ENCODE peak calls at places on chromosome 16, in eight cellular contexts. One of them, this sample, is unnamed.

GRCh38 chr16:55760665-55761035 is 72.2 kb downstream of the CES1 start:
- DNase-seq in mesothelial cell of epicardium: no peak
- DNase-seq in heart right ventricle: no peak
- DNase-seq in colonic mucosa: no peak
- DNase-seq in kidney: peak
- DNase-seq in psoas muscle: no peak
- DNase-seq in AG09319: no peak
- DNase-seq in thoracic aorta: no peak
- DNase-seq in this sample: no peak

GRCh38 chr16:89409161-89409711 is 81.1 kb downstream of the ANKRD11 start:
- DNase-seq in mesothelial cell of epicardium: no peak
- DNase-seq in heart right ventricle: no peak
- DNase-seq in colonic mucosa: no peak
- DNase-seq in kidney: peak
- DNase-seq in psoas muscle: no peak
- DNase-seq in AG09319: no peak
- DNase-seq in thoracic aorta: no peak
- DNase-seq in this sample: no peak

GRCh38 chr16:1820096-1820972 is 6.3 kb downstream of the HAGH start:
- DNase-seq in mesothelial cell of epicardium: no peak
- DNase-seq in heart right ventricle: no peak
- DNase-seq in colonic mucosa: no peak
- DNase-seq in kidney: no peak
- DNase-seq in psoas muscle: no peak
- DNase-seq in AG09319: no peak
- DNase-seq in thoracic aorta: no peak
- DNase-seq in this sample: no peak

GRCh38 chr16:21590791-21591190 is 8.6 kb upstream of the METTL9 start:
- DNase-seq in mesothelial cell of epicardium: no peak
- DNase-seq in heart right ventricle: no peak
- DNase-seq in colonic mucosa: no peak
- DNase-seq in kidney: no peak
- DNase-seq in psoas muscle: no peak
- DNase-seq in AG09319: no peak
- DNase-seq in thoracic aorta: no peak
- DNase-seq in this sample: no peak

GRCh38 chr16:31386157-31386984 is 6.8 kb upstream of the ITGAD start:
- DNase-seq in mesothelial cell of epicardium: no peak
- DNase-seq in heart right ventricle: no peak
- DNase-seq in colonic mucosa: no peak
- DNase-seq in kidney: no peak
- DNase-seq in psoas muscle: no peak
- DNase-seq in AG09319: no peak
- DNase-seq in thoracic aorta: no peak
- DNase-seq in this sample: no peak

GRCh38 chr16:56408379-56409098 is 16.8 kb downstream of the AMFR start:
- DNase-seq in mesothelial cell of epicardium: no peak
- DNase-seq in heart right ventricle: no peak
- DNase-seq in colonic mucosa: peak
- DNase-seq in kidney: no peak
- DNase-seq in psoas muscle: no peak
- DNase-seq in AG09319: no peak
- DNase-seq in thoracic aorta: no peak
- DNase-seq in this sample: no peak

GRCh38 chr16:79170565-79171242 is 429.8 kb downstream of the MAF start:
- DNase-seq in mesothelial cell of epicardium: no peak
- DNase-seq in heart right ventricle: no peak
- DNase-seq in colonic mucosa: no peak
- DNase-seq in kidney: no peak
- DNase-seq in psoas muscle: peak
- DNase-seq in AG09319: no peak
- DNase-seq in thoracic aorta: peak
- DNase-seq in this sample: no peak

GRCh38 chr16:22189473-22190168 is 16.5 kb upstream of the EEF2K start:
- DNase-seq in mesothelial cell of epicardium: no peak
- DNase-seq in heart right ventricle: peak
- DNase-seq in colonic mucosa: peak
- DNase-seq in kidney: peak
- DNase-seq in psoas muscle: peak
- DNase-seq in AG09319: no peak
- DNase-seq in thoracic aorta: no peak
- DNase-seq in this sample: peak

GRCh38 chr16:85535352-85536072 is 77.6 kb upstream of the GSE1 start:
- DNase-seq in mesothelial cell of epicardium: no peak
- DNase-seq in heart right ventricle: no peak
- DNase-seq in colonic mucosa: peak
- DNase-seq in kidney: peak
- DNase-seq in psoas muscle: no peak
- DNase-seq in AG09319: no peak
- DNase-seq in thoracic aorta: no peak
- DNase-seq in this sample: no peak

GRCh38 chr16:48146710-48147109 is 9.1 kb downstream of the ABCC12 start:
- DNase-seq in mesothelial cell of epicardium: no peak
- DNase-seq in heart right ventricle: no peak
- DNase-seq in colonic mucosa: no peak
- DNase-seq in kidney: no peak
- DNase-seq in psoas muscle: no peak
- DNase-seq in AG09319: no peak
- DNase-seq in thoracic aorta: no peak
- DNase-seq in this sample: no peak

GRCh38 chr16:38941-39892 is 14.2 kb downstream of the POLR3K start:
- DNase-seq in mesothelial cell of epicardium: no peak
- DNase-seq in heart right ventricle: no peak
- DNase-seq in colonic mucosa: peak
- DNase-seq in kidney: peak
- DNase-seq in psoas muscle: no peak
- DNase-seq in AG09319: no peak
- DNase-seq in thoracic aorta: no peak
- DNase-seq in this sample: peak

GRCh38 chr16:77722315-77723107 is at the start of gene NUDT7:
- DNase-seq in mesothelial cell of epicardium: peak
- DNase-seq in heart right ventricle: peak
- DNase-seq in colonic mucosa: peak
- DNase-seq in kidney: peak
- DNase-seq in psoas muscle: peak
- DNase-seq in AG09319: peak
- DNase-seq in thoracic aorta: peak
- DNase-seq in this sample: peak

GRCh38 chr16:349211-349610 is 3.3 kb downstream of the AXIN1 start:
- DNase-seq in mesothelial cell of epicardium: no peak
- DNase-seq in heart right ventricle: no peak
- DNase-seq in colonic mucosa: no peak
- DNase-seq in kidney: no peak
- DNase-seq in psoas muscle: no peak
- DNase-seq in AG09319: no peak
- DNase-seq in thoracic aorta: no peak
- DNase-seq in this sample: no peak

GRCh38 chr16:24541534-24541933 is 2.2 kb downstream of the RBBP6 start:
- DNase-seq in mesothelial cell of epicardium: no peak
- DNase-seq in heart right ventricle: no peak
- DNase-seq in colonic mucosa: no peak
- DNase-seq in kidney: no peak
- DNase-seq in psoas muscle: no peak
- DNase-seq in AG09319: no peak
- DNase-seq in thoracic aorta: no peak
- DNase-seq in this sample: no peak

GRCh38 chr16:9357829-9358228 is 266.4 kb downstream of the HAPSTR1 start:
- DNase-seq in mesothelial cell of epicardium: no peak
- DNase-seq in heart right ventricle: no peak
- DNase-seq in colonic mucosa: no peak
- DNase-seq in kidney: no peak
- DNase-seq in psoas muscle: no peak
- DNase-seq in AG09319: no peak
- DNase-seq in thoracic aorta: no peak
- DNase-seq in this sample: no peak

GRCh38 chr16:3112881-3113574 is 642 bp downstream of the ZNF205 start:
- DNase-seq in mesothelial cell of epicardium: no peak
- DNase-seq in heart right ventricle: no peak
- DNase-seq in colonic mucosa: no peak
- DNase-seq in kidney: peak
- DNase-seq in psoas muscle: no peak
- DNase-seq in AG09319: no peak
- DNase-seq in thoracic aorta: no peak
- DNase-seq in this sample: no peak

GRCh38 chr16:53773150-53773846 is 69.3 kb downstream of the FTO start:
- DNase-seq in mesothelial cell of epicardium: no peak
- DNase-seq in heart right ventricle: no peak
- DNase-seq in colonic mucosa: peak
- DNase-seq in kidney: no peak
- DNase-seq in psoas muscle: no peak
- DNase-seq in AG09319: no peak
- DNase-seq in thoracic aorta: no peak
- DNase-seq in this sample: peak

GRCh38 chr16:55737318-55737717 is 81.5 kb downstream of the SLC6A2 start:
- DNase-seq in mesothelial cell of epicardium: no peak
- DNase-seq in heart right ventricle: no peak
- DNase-seq in colonic mucosa: no peak
- DNase-seq in kidney: no peak
- DNase-seq in psoas muscle: no peak
- DNase-seq in AG09319: no peak
- DNase-seq in thoracic aorta: no peak
- DNase-seq in this sample: no peak

GRCh38 chr16:11297492-11298142 is 16.5 kb upstream of the PRM1 start:
- DNase-seq in mesothelial cell of epicardium: no peak
- DNase-seq in heart right ventricle: peak
- DNase-seq in colonic mucosa: peak
- DNase-seq in kidney: peak
- DNase-seq in psoas muscle: peak
- DNase-seq in AG09319: peak
- DNase-seq in thoracic aorta: peak
- DNase-seq in this sample: no peak

GRCh38 chr16:30755955-30756780 is 5.7 kb downstream of the CFAP119 start:
- DNase-seq in mesothelial cell of epicardium: no peak
- DNase-seq in heart right ventricle: no peak
- DNase-seq in colonic mucosa: no peak
- DNase-seq in kidney: peak
- DNase-seq in psoas muscle: no peak
- DNase-seq in AG09319: no peak
- DNase-seq in thoracic aorta: no peak
- DNase-seq in this sample: no peak

GRCh38 chr16:69626256-69626655 is 60.5 kb downstream of the NFAT5 start:
- DNase-seq in mesothelial cell of epicardium: no peak
- DNase-seq in heart right ventricle: no peak
- DNase-seq in colonic mucosa: no peak
- DNase-seq in kidney: no peak
- DNase-seq in psoas muscle: no peak
- DNase-seq in AG09319: no peak
- DNase-seq in thoracic aorta: no peak
- DNase-seq in this sample: no peak

GRCh38 chr16:75219088-75219487 is 300 bp downstream of the CTRB1 start:
- DNase-seq in mesothelial cell of epicardium: no peak
- DNase-seq in heart right ventricle: no peak
- DNase-seq in colonic mucosa: no peak
- DNase-seq in kidney: no peak
- DNase-seq in psoas muscle: no peak
- DNase-seq in AG09319: no peak
- DNase-seq in thoracic aorta: no peak
- DNase-seq in this sample: no peak

GRCh38 chr16:12628526-12628925 is 175.2 kb downstream of the CPPED1 start:
- DNase-seq in mesothelial cell of epicardium: no peak
- DNase-seq in heart right ventricle: no peak
- DNase-seq in colonic mucosa: no peak
- DNase-seq in kidney: no peak
- DNase-seq in psoas muscle: no peak
- DNase-seq in AG09319: no peak
- DNase-seq in thoracic aorta: no peak
- DNase-seq in this sample: no peak

GRCh38 chr16:87637357-87637756 is 35.0 kb downstream of the JPH3 start:
- DNase-seq in mesothelial cell of epicardium: no peak
- DNase-seq in heart right ventricle: no peak
- DNase-seq in colonic mucosa: no peak
- DNase-seq in kidney: no peak
- DNase-seq in psoas muscle: no peak
- DNase-seq in AG09319: no peak
- DNase-seq in thoracic aorta: no peak
- DNase-seq in this sample: no peak
- TF ChIP-seq CTCF in mesothelial cell of epicardium: no peak
- TF ChIP-seq CTCF in heart right ventricle: no peak
- TF ChIP-seq CTCF in colonic mucosa: no peak
- TF ChIP-seq CTCF in kidney: no peak
- TF ChIP-seq CTCF in psoas muscle: no peak
- TF ChIP-seq CTCF in AG09319: no peak
- TF ChIP-seq CTCF in thoracic aorta: no peak
- TF ChIP-seq CTCF in this sample: no peak

GRCh38 chr16:82016268-82016667 is 5.0 kb upstream of the SDR42E1 start:
- DNase-seq in mesothelial cell of epicardium: no peak
- DNase-seq in heart right ventricle: no peak
- DNase-seq in colonic mucosa: peak
- DNase-seq in kidney: no peak
- DNase-seq in psoas muscle: no peak
- DNase-seq in AG09319: peak
- DNase-seq in thoracic aorta: no peak
- DNase-seq in this sample: no peak
- TF ChIP-seq CTCF in mesothelial cell of epicardium: peak
- TF ChIP-seq CTCF in heart right ventricle: peak
- TF ChIP-seq CTCF in colonic mucosa: peak
- TF ChIP-seq CTCF in kidney: peak
- TF ChIP-seq CTCF in psoas muscle: no peak
- TF ChIP-seq CTCF in AG09319: peak
- TF ChIP-seq CTCF in thoracic aorta: no peak
- TF ChIP-seq CTCF in this sample: no peak

GRCh38 chr16:27779719-27780161 is 229.8 kb downstream of the KATNIP start:
- DNase-seq in mesothelial cell of epicardium: no peak
- DNase-seq in heart right ventricle: no peak
- DNase-seq in colonic mucosa: no peak
- DNase-seq in kidney: peak
- DNase-seq in psoas muscle: peak
- DNase-seq in AG09319: peak
- DNase-seq in thoracic aorta: no peak
- DNase-seq in this sample: no peak
- TF ChIP-seq CTCF in mesothelial cell of epicardium: peak
- TF ChIP-seq CTCF in heart right ventricle: no peak
- TF ChIP-seq CTCF in colonic mucosa: no peak
- TF ChIP-seq CTCF in kidney: no peak
- TF ChIP-seq CTCF in psoas muscle: no peak
- TF ChIP-seq CTCF in AG09319: peak
- TF ChIP-seq CTCF in thoracic aorta: peak
- TF ChIP-seq CTCF in this sample: no peak

GRCh38 chr16:73033271-73033998 is 14.5 kb downstream of the ZFHX3 start:
- DNase-seq in mesothelial cell of epicardium: no peak
- DNase-seq in heart right ventricle: no peak
- DNase-seq in colonic mucosa: no peak
- DNase-seq in kidney: no peak
- DNase-seq in psoas muscle: no peak
- DNase-seq in AG09319: no peak
- DNase-seq in thoracic aorta: no peak
- DNase-seq in this sample: no peak

GRCh38 chr16:73028263-73028662 is 19.7 kb downstream of the ZFHX3 start:
- DNase-seq in mesothelial cell of epicardium: no peak
- DNase-seq in heart right ventricle: no peak
- DNase-seq in colonic mucosa: no peak
- DNase-seq in kidney: no peak
- DNase-seq in psoas muscle: no peak
- DNase-seq in AG09319: no peak
- DNase-seq in thoracic aorta: no peak
- DNase-seq in this sample: no peak

GRCh38 chr16:73032548-73033270 is 15.2 kb downstream of the ZFHX3 start:
- DNase-seq in mesothelial cell of epicardium: no peak
- DNase-seq in heart right ventricle: no peak
- DNase-seq in colonic mucosa: no peak
- DNase-seq in kidney: no peak
- DNase-seq in psoas muscle: no peak
- DNase-seq in AG09319: no peak
- DNase-seq in thoracic aorta: no peak
- DNase-seq in this sample: no peak

GRCh38 chr16:73028721-73029361 is 19.1 kb downstream of the ZFHX3 start:
- DNase-seq in mesothelial cell of epicardium: no peak
- DNase-seq in heart right ventricle: no peak
- DNase-seq in colonic mucosa: no peak
- DNase-seq in kidney: no peak
- DNase-seq in psoas muscle: no peak
- DNase-seq in AG09319: no peak
- DNase-seq in thoracic aorta: no peak
- DNase-seq in this sample: no peak

GRCh38 chr16:73031155-73031866 is 16.6 kb downstream of the ZFHX3 start:
- DNase-seq in mesothelial cell of epicardium: no peak
- DNase-seq in heart right ventricle: no peak
- DNase-seq in colonic mucosa: no peak
- DNase-seq in kidney: no peak
- DNase-seq in psoas muscle: no peak
- DNase-seq in AG09319: peak
- DNase-seq in thoracic aorta: no peak
- DNase-seq in this sample: no peak
- TF ChIP-seq CTCF in mesothelial cell of epicardium: no peak
- TF ChIP-seq CTCF in heart right ventricle: no peak
- TF ChIP-seq CTCF in colonic mucosa: no peak
- TF ChIP-seq CTCF in kidney: no peak
- TF ChIP-seq CTCF in psoas muscle: no peak
- TF ChIP-seq CTCF in AG09319: peak
- TF ChIP-seq CTCF in thoracic aorta: no peak
- TF ChIP-seq CTCF in this sample: no peak